ENCODE peak calls at places on chromosome 22, in four cellular contexts. One of them, this sample, is unnamed.

GRCh38 chr22:23888615-23889401 is 5.4 kb upstream of the MIF start:
- DNase-seq in foreskin fibroblast: peak
- DNase-seq in left ventricle myocardium inferior: no peak
- DNase-seq in DND-41: no peak
- DNase-seq in this sample: no peak

GRCh38 chr22:48445113-48445827 is 1382.4 kb downstream of the BRD1 start:
- DNase-seq in foreskin fibroblast: no peak
- DNase-seq in left ventricle myocardium inferior: no peak
- DNase-seq in DND-41: no peak
- DNase-seq in this sample: no peak

GRCh38 chr22:45758603-45759002 is 87.0 kb downstream of the ATXN10 start:
- DNase-seq in foreskin fibroblast: no peak
- DNase-seq in left ventricle myocardium inferior: no peak
- DNase-seq in DND-41: no peak
- DNase-seq in this sample: no peak

GRCh38 chr22:45550416-45550815 is 47.7 kb downstream of the FBLN1 start:
- DNase-seq in foreskin fibroblast: no peak
- DNase-seq in left ventricle myocardium inferior: no peak
- DNase-seq in DND-41: no peak
- DNase-seq in this sample: no peak

GRCh38 chr22:24803064-24803542 is 2.9 kb upstream of the SGSM1 start:
- DNase-seq in left ventricle myocardium inferior: peak
- DNase-seq in foreskin fibroblast: peak
- DNase-seq in DND-41: peak
- DNase-seq in this sample: peak

GRCh38 chr22:46064236-46064965 is 85.9 kb upstream of the PPARA start:
- DNase-seq in foreskin fibroblast: no peak
- DNase-seq in DND-41: no peak
- DNase-seq in left ventricle myocardium inferior: peak
- DNase-seq in this sample: no peak

GRCh38 chr22:44622147-44622427 is 79.9 kb upstream of the PRR5 start:
- DNase-seq in left ventricle myocardium inferior: no peak
- DNase-seq in DND-41: peak
- DNase-seq in foreskin fibroblast: no peak
- DNase-seq in this sample: peak

GRCh38 chr22:43693245-43693644 is 118.9 kb downstream of the EFCAB6 start:
- DNase-seq in left ventricle myocardium inferior: no peak
- DNase-seq in foreskin fibroblast: no peak
- DNase-seq in DND-41: no peak
- DNase-seq in this sample: no peak

GRCh38 chr22:45292675-45293402 is 8.1 kb downstream of the UPK3A start:
- DNase-seq in DND-41: no peak
- DNase-seq in foreskin fibroblast: no peak
- DNase-seq in left ventricle myocardium inferior: no peak
- DNase-seq in this sample: no peak

GRCh38 chr22:39979458-39979857 is 15.3 kb upstream of the FAM83F start:
- DNase-seq in foreskin fibroblast: no peak
- DNase-seq in DND-41: no peak
- DNase-seq in left ventricle myocardium inferior: no peak
- DNase-seq in this sample: no peak

GRCh38 chr22:37167981-37168647 is 18.4 kb upstream of the IL2RB start:
- DNase-seq in left ventricle myocardium inferior: no peak
- DNase-seq in foreskin fibroblast: no peak
- DNase-seq in DND-41: no peak
- DNase-seq in this sample: no peak

GRCh38 chr22:31192513-31192912 is 19.6 kb upstream of the LIMK2 start:
- DNase-seq in DND-41: no peak
- DNase-seq in left ventricle myocardium inferior: no peak
- DNase-seq in foreskin fibroblast: no peak
- DNase-seq in this sample: no peak

GRCh38 chr22:50074551-50075042 is 10.6 kb downstream of the MLC1 start:
- DNase-seq in DND-41: no peak
- DNase-seq in left ventricle myocardium inferior: no peak
- DNase-seq in foreskin fibroblast: no peak
- DNase-seq in this sample: no peak

GRCh38 chr22:49197500-49197899 is 630.2 kb downstream of the BRD1 start:
- DNase-seq in left ventricle myocardium inferior: no peak
- DNase-seq in foreskin fibroblast: no peak
- DNase-seq in DND-41: no peak
- DNase-seq in this sample: no peak

GRCh38 chr22:17140022-17140421 is 18.9 kb upstream of the TMEM121B start:
- DNase-seq in DND-41: no peak
- DNase-seq in foreskin fibroblast: no peak
- DNase-seq in left ventricle myocardium inferior: no peak
- DNase-seq in this sample: no peak

GRCh38 chr22:22424210-22424800 is 84.2 kb downstream of the ZNF280B start:
- DNase-seq in left ventricle myocardium inferior: no peak
- DNase-seq in DND-41: no peak
- DNase-seq in foreskin fibroblast: no peak
- DNase-seq in this sample: no peak

GRCh38 chr22:44331881-44332714 is 19.3 kb upstream of the SHISAL1 start:
- DNase-seq in foreskin fibroblast: peak
- DNase-seq in left ventricle myocardium inferior: peak
- DNase-seq in DND-41: no peak
- DNase-seq in this sample: no peak

GRCh38 chr22:35432226-35432905 is 32.4 kb downstream of the MCM5 start:
- DNase-seq in foreskin fibroblast: no peak
- DNase-seq in DND-41: no peak
- DNase-seq in left ventricle myocardium inferior: no peak
- DNase-seq in this sample: no peak

GRCh38 chr22:17587631-17588030 is 24.3 kb downstream of the SLC25A18 start:
- DNase-seq in foreskin fibroblast: no peak
- DNase-seq in left ventricle myocardium inferior: no peak
- DNase-seq in DND-41: no peak
- DNase-seq in this sample: no peak

GRCh38 chr22:23911318-23911980 is 17.3 kb downstream of the MIF start:
- DNase-seq in left ventricle myocardium inferior: no peak
- DNase-seq in foreskin fibroblast: no peak
- DNase-seq in DND-41: no peak
- DNase-seq in this sample: no peak

GRCh38 chr22:43992331-43992821 is 31.7 kb upstream of the PARVB start:
- DNase-seq in left ventricle myocardium inferior: no peak
- DNase-seq in DND-41: no peak
- DNase-seq in foreskin fibroblast: peak
- DNase-seq in this sample: no peak

DNA sequence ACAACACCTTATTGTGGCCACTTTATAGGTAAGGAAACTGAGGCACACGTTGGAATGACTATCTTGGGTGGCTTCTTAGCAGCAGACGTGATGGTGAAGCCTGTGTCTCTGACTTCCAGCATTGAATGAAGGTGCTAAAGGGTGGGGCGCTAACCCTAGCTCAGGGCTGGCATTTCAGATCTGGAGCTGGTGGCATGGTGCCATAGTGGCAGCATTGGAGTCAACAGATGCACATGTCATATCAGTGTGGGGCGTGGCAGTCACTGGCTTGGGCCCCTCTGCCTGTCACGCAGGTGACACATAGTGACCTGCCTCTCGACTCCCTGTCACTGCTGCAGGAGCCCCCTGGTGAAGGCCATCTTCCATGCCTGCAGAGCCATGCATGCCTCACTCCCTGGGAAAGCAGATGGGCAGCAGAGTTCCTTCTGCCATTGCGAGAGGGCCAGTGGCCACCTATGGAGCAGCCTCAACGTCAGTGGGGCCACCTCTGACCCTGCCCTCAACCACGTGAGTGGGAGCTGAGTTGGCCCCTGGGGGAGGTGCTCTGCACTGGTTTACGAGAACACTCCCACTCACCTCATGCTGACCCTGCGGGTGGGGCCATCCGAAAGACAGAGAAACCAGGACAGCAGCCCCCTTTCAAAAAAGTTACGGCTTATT is 14.8 kb downstream of the SHISA8 start:
- DNase-seq in left ventricle myocardium inferior: peak
- DNase-seq in DND-41: no peak
- DNase-seq in foreskin fibroblast: no peak
- DNase-seq in this sample: no peak
- TF ChIP-seq CTCF in left ventricle myocardium inferior: no peak
- TF ChIP-seq CTCF in DND-41: no peak
- TF ChIP-seq CTCF in foreskin fibroblast: no peak
- TF ChIP-seq CTCF in this sample: no peak

GRCh38 chr22:26756675-26757293 is 99.4 kb downstream of the MIAT start:
- DNase-seq in DND-41: no peak
- DNase-seq in foreskin fibroblast: no peak
- DNase-seq in left ventricle myocardium inferior: peak
- DNase-seq in this sample: peak
- TF ChIP-seq CTCF in DND-41: peak
- TF ChIP-seq CTCF in foreskin fibroblast: peak
- TF ChIP-seq CTCF in left ventricle myocardium inferior: peak
- TF ChIP-seq CTCF in this sample: peak

GRCh38 chr22:41762980-41763779 is 37.3 kb upstream of the CCDC134 start:
- DNase-seq in left ventricle myocardium inferior: no peak
- DNase-seq in DND-41: peak
- DNase-seq in foreskin fibroblast: no peak
- DNase-seq in this sample: peak
- TF ChIP-seq CTCF in left ventricle myocardium inferior: peak
- TF ChIP-seq CTCF in DND-41: peak
- TF ChIP-seq CTCF in foreskin fibroblast: peak
- TF ChIP-seq CTCF in this sample: peak

DNA sequence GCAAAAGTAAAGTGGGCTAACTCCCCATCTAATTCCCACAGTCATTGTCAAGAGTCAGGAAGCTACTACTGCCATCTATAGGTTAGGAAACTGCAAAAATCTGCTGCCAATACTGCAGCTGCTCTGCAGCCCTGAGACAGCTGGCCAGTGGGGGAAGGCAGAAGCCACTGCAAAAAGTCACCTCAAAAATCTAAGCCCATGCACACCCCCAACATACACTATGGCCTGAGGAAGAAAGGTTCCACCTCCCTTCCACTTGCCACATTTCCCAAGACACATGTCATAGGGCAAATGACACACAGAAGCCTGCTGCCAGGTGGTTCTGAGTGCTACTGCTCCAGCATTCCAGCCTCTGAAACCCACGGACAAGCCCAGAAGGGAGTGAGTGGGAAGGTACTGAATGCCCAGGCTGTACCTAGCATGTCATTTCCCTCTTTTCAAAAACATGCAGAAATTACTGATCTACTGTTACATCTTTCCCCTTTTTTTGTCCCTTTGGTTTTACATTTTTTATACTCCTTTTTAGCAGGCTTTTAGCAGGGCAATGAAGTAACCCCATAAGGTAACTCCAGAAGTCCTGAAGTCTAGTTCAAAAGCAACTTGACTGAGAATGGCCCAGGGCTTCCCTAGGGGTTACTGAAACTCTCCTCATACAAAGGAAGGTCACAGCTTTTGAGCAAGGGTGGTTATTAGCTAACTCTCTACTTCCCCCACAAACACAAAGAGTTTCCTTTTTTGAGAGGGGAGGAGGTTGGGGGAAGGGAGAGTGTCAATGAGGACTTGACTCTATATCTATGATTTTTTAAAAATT is 36.8 kb downstream of the DGCR2 start:
- DNase-seq in foreskin fibroblast: peak
- DNase-seq in DND-41: no peak
- DNase-seq in left ventricle myocardium inferior: no peak
- DNase-seq in this sample: no peak
- TF ChIP-seq CTCF in foreskin fibroblast: peak
- TF ChIP-seq CTCF in DND-41: peak
- TF ChIP-seq CTCF in left ventricle myocardium inferior: peak
- TF ChIP-seq CTCF in this sample: peak

DNA sequence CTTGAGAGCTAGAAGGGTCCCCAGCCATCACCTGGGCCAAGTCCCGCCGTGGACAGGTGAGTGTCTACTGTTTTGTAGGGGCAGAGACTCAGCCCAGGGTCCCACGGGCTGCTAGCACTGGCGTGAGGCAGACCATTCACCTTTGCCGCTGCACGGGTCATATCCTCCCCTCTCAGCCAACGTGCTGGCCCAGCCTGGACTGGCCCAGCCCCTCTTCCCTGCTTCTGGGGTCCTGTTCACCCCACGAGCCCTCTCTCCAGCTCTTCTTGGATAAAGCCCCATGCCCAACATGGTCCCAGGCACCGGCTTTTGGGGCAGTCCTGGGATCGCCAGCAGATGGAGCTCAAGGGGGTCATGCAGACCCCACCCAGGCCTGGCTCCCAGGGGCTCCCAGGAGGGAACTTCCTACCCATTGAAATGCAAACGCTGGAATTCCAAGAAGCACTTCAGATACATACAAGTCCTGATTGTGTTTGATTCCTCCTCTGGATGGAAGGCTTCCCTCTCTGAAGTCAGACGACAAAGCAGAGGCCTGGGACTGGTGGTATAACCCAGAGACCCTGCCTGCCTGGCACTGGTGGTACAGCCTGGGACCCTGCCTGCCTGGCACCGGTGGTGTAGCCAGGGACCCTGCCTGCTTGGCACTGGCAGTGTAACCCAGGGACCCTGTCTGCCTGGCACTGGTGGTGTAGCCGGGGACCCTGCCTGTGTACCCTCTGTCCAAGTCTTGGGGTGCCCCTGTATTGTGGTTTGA is 8.9 kb upstream of the SEPTIN5 start:
- DNase-seq in DND-41: no peak
- DNase-seq in foreskin fibroblast: no peak
- DNase-seq in left ventricle myocardium inferior: no peak
- DNase-seq in this sample: no peak
- TF ChIP-seq CTCF in DND-41: no peak
- TF ChIP-seq CTCF in foreskin fibroblast: peak
- TF ChIP-seq CTCF in left ventricle myocardium inferior: no peak
- TF ChIP-seq CTCF in this sample: no peak

GRCh38 chr22:25898707-25899365 is 156.8 kb downstream of the MYO18B start:
- DNase-seq in left ventricle myocardium inferior: no peak
- DNase-seq in foreskin fibroblast: no peak
- DNase-seq in DND-41: no peak
- DNase-seq in this sample: peak

GRCh38 chr22:25895678-25896077 is 153.7 kb downstream of the MYO18B start:
- DNase-seq in foreskin fibroblast: no peak
- DNase-seq in left ventricle myocardium inferior: no peak
- DNase-seq in DND-41: no peak
- DNase-seq in this sample: no peak

GRCh38 chr22:25892678-25893077 is 150.7 kb downstream of the MYO18B start:
- DNase-seq in foreskin fibroblast: no peak
- DNase-seq in DND-41: no peak
- DNase-seq in left ventricle myocardium inferior: no peak
- DNase-seq in this sample: no peak

GRCh38 chr22:25896592-25896991 is 154.6 kb downstream of the MYO18B start:
- DNase-seq in DND-41: no peak
- DNase-seq in foreskin fibroblast: no peak
- DNase-seq in left ventricle myocardium inferior: no peak
- DNase-seq in this sample: no peak

GRCh38 chr22:25896098-25896497 is 154.1 kb downstream of the MYO18B start:
- DNase-seq in DND-41: no peak
- DNase-seq in left ventricle myocardium inferior: no peak
- DNase-seq in foreskin fibroblast: no peak
- DNase-seq in this sample: no peak
- TF ChIP-seq CTCF in DND-41: no peak
- TF ChIP-seq CTCF in left ventricle myocardium inferior: no peak
- TF ChIP-seq CTCF in foreskin fibroblast: no peak
- TF ChIP-seq CTCF in this sample: no peak

GRCh38 chr22:19753996-19754700 is 6.4 kb upstream of the TBX1 start:
- DNase-seq in DND-41: no peak
- DNase-seq in left ventricle myocardium inferior: no peak
- DNase-seq in foreskin fibroblast: no peak
- DNase-seq in this sample: no peak

GRCh38 chr22:19751497-19752245 is 8.9 kb upstream of the TBX1 start:
- DNase-seq in DND-41: no peak
- DNase-seq in foreskin fibroblast: no peak
- DNase-seq in left ventricle myocardium inferior: no peak
- DNase-seq in this sample: no peak

GRCh38 chr22:19754701-19755144 is 5.9 kb upstream of the TBX1 start:
- DNase-seq in foreskin fibroblast: no peak
- DNase-seq in left ventricle myocardium inferior: no peak
- DNase-seq in DND-41: no peak
- DNase-seq in this sample: no peak

GRCh38 chr22:19755145-19755710 is 5.3 kb upstream of the TBX1 start:
- DNase-seq in DND-41: no peak
- DNase-seq in left ventricle myocardium inferior: no peak
- DNase-seq in foreskin fibroblast: no peak
- DNase-seq in this sample: no peak

GRCh38 chr22:19753090-19753842 is 7.3 kb upstream of the TBX1 start:
- DNase-seq in foreskin fibroblast: no peak
- DNase-seq in DND-41: no peak
- DNase-seq in left ventricle myocardium inferior: no peak
- DNase-seq in this sample: no peak
- TF ChIP-seq CTCF in foreskin fibroblast: no peak
- TF ChIP-seq CTCF in DND-41: peak
- TF ChIP-seq CTCF in left ventricle myocardium inferior: no peak
- TF ChIP-seq CTCF in this sample: no peak